ENCODE peak calls at places on chromosome 14, in ten cellular contexts. One of them, this sample, is unnamed.

GRCh38 chr14:105313381-105314286 is 914 bp upstream of the PACS2 start:
- DNase-seq in RWPE1: no peak
- DNase-seq in left ventricle myocardium inferior: no peak
- DNase-seq in GM12865: peak
- DNase-seq in A673: no peak
- DNase-seq in progenitor cell of endocrine pancreas: peak
- DNase-seq in GM13977: no peak
- DNase-seq in AG09319: no peak
- DNase-seq in Calu3: peak
- DNase-seq in HL-60: peak
- DNase-seq in this sample: no peak

GRCh38 chr14:100330396-100330931 is 7.3 kb downstream of the SLC25A47 start:
- DNase-seq in RWPE1: no peak
- DNase-seq in left ventricle myocardium inferior: no peak
- DNase-seq in GM12865: no peak
- DNase-seq in A673: no peak
- DNase-seq in progenitor cell of endocrine pancreas: no peak
- DNase-seq in GM13977: no peak
- DNase-seq in AG09319: no peak
- DNase-seq in Calu3: no peak
- DNase-seq in HL-60: no peak
- DNase-seq in this sample: no peak

GRCh38 chr14:61341275-61342210 is 20.2 kb downstream of the PRKCH start:
- DNase-seq in RWPE1: no peak
- DNase-seq in left ventricle myocardium inferior: no peak
- DNase-seq in GM12865: peak
- DNase-seq in A673: no peak
- DNase-seq in progenitor cell of endocrine pancreas: no peak
- DNase-seq in GM13977: no peak
- DNase-seq in AG09319: no peak
- DNase-seq in Calu3: no peak
- DNase-seq in HL-60: no peak
- DNase-seq in this sample: no peak

GRCh38 chr14:57189070-57189469 is 79.6 kb downstream of the EXOC5 start:
- DNase-seq in RWPE1: peak
- DNase-seq in left ventricle myocardium inferior: no peak
- DNase-seq in GM12865: no peak
- DNase-seq in A673: peak
- DNase-seq in progenitor cell of endocrine pancreas: no peak
- DNase-seq in GM13977: no peak
- DNase-seq in AG09319: no peak
- DNase-seq in Calu3: no peak
- DNase-seq in HL-60: no peak
- DNase-seq in this sample: no peak

GRCh38 chr14:52399104-52399503 is 85.0 kb downstream of the PTGER2 start:
- DNase-seq in RWPE1: no peak
- DNase-seq in left ventricle myocardium inferior: no peak
- DNase-seq in GM12865: no peak
- DNase-seq in A673: no peak
- DNase-seq in progenitor cell of endocrine pancreas: no peak
- DNase-seq in GM13977: no peak
- DNase-seq in AG09319: no peak
- DNase-seq in Calu3: no peak
- DNase-seq in HL-60: no peak
- DNase-seq in this sample: no peak

GRCh38 chr14:87286191-87286590 is 706.8 kb downstream of the GALC start:
- DNase-seq in RWPE1: peak
- DNase-seq in left ventricle myocardium inferior: no peak
- DNase-seq in GM12865: no peak
- DNase-seq in A673: no peak
- DNase-seq in progenitor cell of endocrine pancreas: no peak
- DNase-seq in GM13977: no peak
- DNase-seq in AG09319: no peak
- DNase-seq in Calu3: no peak
- DNase-seq in HL-60: no peak
- DNase-seq in this sample: no peak

GRCh38 chr14:39266589-39266870 is 32.8 kb downstream of the MIA2 start:
- DNase-seq in RWPE1: peak
- DNase-seq in left ventricle myocardium inferior: no peak
- DNase-seq in GM12865: peak
- DNase-seq in A673: no peak
- DNase-seq in progenitor cell of endocrine pancreas: peak
- DNase-seq in GM13977: peak
- DNase-seq in AG09319: no peak
- DNase-seq in Calu3: peak
- DNase-seq in HL-60: no peak
- DNase-seq in this sample: peak

GRCh38 chr14:33567736-33568124 is 383.1 kb downstream of the EGLN3 start:
- DNase-seq in RWPE1: no peak
- DNase-seq in left ventricle myocardium inferior: no peak
- DNase-seq in GM12865: no peak
- DNase-seq in A673: no peak
- DNase-seq in progenitor cell of endocrine pancreas: no peak
- DNase-seq in GM13977: no peak
- DNase-seq in AG09319: no peak
- DNase-seq in Calu3: no peak
- DNase-seq in HL-60: no peak
- DNase-seq in this sample: no peak

GRCh38 chr14:32134448-32135070 is 57.5 kb downstream of the ARHGAP5 start:
- DNase-seq in RWPE1: peak
- DNase-seq in left ventricle myocardium inferior: no peak
- DNase-seq in GM12865: no peak
- DNase-seq in A673: peak
- DNase-seq in progenitor cell of endocrine pancreas: no peak
- DNase-seq in GM13977: no peak
- DNase-seq in AG09319: no peak
- DNase-seq in Calu3: no peak
- DNase-seq in HL-60: no peak
- DNase-seq in this sample: no peak

GRCh38 chr14:102923201-102923919 is 897 bp downstream of the AMN start:
- DNase-seq in RWPE1: no peak
- DNase-seq in left ventricle myocardium inferior: no peak
- DNase-seq in GM12865: no peak
- DNase-seq in A673: no peak
- DNase-seq in progenitor cell of endocrine pancreas: no peak
- DNase-seq in GM13977: peak
- DNase-seq in AG09319: no peak
- DNase-seq in Calu3: no peak
- DNase-seq in HL-60: no peak
- DNase-seq in this sample: no peak

GRCh38 chr14:104247336-104248202 is 109.2 kb downstream of the KIF26A start:
- DNase-seq in RWPE1: no peak
- DNase-seq in left ventricle myocardium inferior: no peak
- DNase-seq in GM12865: no peak
- DNase-seq in A673: no peak
- DNase-seq in progenitor cell of endocrine pancreas: peak
- DNase-seq in GM13977: no peak
- DNase-seq in AG09319: no peak
- DNase-seq in Calu3: no peak
- DNase-seq in HL-60: no peak
- DNase-seq in this sample: peak

GRCh38 chr14:30645600-30645999 is 23.5 kb downstream of the SCFD1 start:
- DNase-seq in RWPE1: no peak
- DNase-seq in left ventricle myocardium inferior: no peak
- DNase-seq in GM12865: no peak
- DNase-seq in A673: no peak
- DNase-seq in progenitor cell of endocrine pancreas: no peak
- DNase-seq in GM13977: no peak
- DNase-seq in AG09319: no peak
- DNase-seq in Calu3: no peak
- DNase-seq in HL-60: no peak
- DNase-seq in this sample: no peak

GRCh38 chr14:85247071-85247470 is 282.9 kb upstream of the FLRT2 start:
- DNase-seq in RWPE1: no peak
- DNase-seq in left ventricle myocardium inferior: no peak
- DNase-seq in GM12865: no peak
- DNase-seq in A673: no peak
- DNase-seq in progenitor cell of endocrine pancreas: no peak
- DNase-seq in GM13977: no peak
- DNase-seq in AG09319: no peak
- DNase-seq in Calu3: no peak
- DNase-seq in HL-60: no peak
- DNase-seq in this sample: no peak

GRCh38 chr14:74771409-74771808 is 8.3 kb downstream of the YLPM1 start:
- DNase-seq in RWPE1: no peak
- DNase-seq in left ventricle myocardium inferior: no peak
- DNase-seq in GM12865: no peak
- DNase-seq in A673: no peak
- DNase-seq in progenitor cell of endocrine pancreas: no peak
- DNase-seq in GM13977: no peak
- DNase-seq in AG09319: no peak
- DNase-seq in Calu3: no peak
- DNase-seq in HL-60: no peak
- DNase-seq in this sample: no peak

GRCh38 chr14:49189381-49189780 is 396.8 kb downstream of the RPS29 start:
- DNase-seq in RWPE1: no peak
- DNase-seq in left ventricle myocardium inferior: no peak
- DNase-seq in GM12865: no peak
- DNase-seq in A673: no peak
- DNase-seq in progenitor cell of endocrine pancreas: no peak
- DNase-seq in GM13977: no peak
- DNase-seq in AG09319: no peak
- DNase-seq in Calu3: no peak
- DNase-seq in HL-60: no peak
- DNase-seq in this sample: no peak

GRCh38 chr14:85546390-85546789 is 16.4 kb downstream of the FLRT2 start:
- DNase-seq in RWPE1: no peak
- DNase-seq in left ventricle myocardium inferior: no peak
- DNase-seq in GM12865: no peak
- DNase-seq in A673: no peak
- DNase-seq in progenitor cell of endocrine pancreas: no peak
- DNase-seq in GM13977: no peak
- DNase-seq in AG09319: no peak
- DNase-seq in Calu3: no peak
- DNase-seq in HL-60: no peak
- DNase-seq in this sample: no peak

GRCh38 chr14:85459361-85459760 is 70.6 kb upstream of the FLRT2 start:
- DNase-seq in RWPE1: no peak
- DNase-seq in left ventricle myocardium inferior: no peak
- DNase-seq in GM12865: no peak
- DNase-seq in A673: no peak
- DNase-seq in progenitor cell of endocrine pancreas: no peak
- DNase-seq in GM13977: no peak
- DNase-seq in AG09319: no peak
- DNase-seq in Calu3: no peak
- DNase-seq in HL-60: no peak
- DNase-seq in this sample: no peak

GRCh38 chr14:90805662-90806548 is 10.3 kb downstream of the TTC7B start:
- DNase-seq in RWPE1: no peak
- DNase-seq in left ventricle myocardium inferior: peak
- DNase-seq in GM12865: no peak
- DNase-seq in A673: no peak
- DNase-seq in progenitor cell of endocrine pancreas: no peak
- DNase-seq in GM13977: no peak
- DNase-seq in AG09319: no peak
- DNase-seq in Calu3: no peak
- DNase-seq in HL-60: no peak
- DNase-seq in this sample: no peak

GRCh38 chr14:24348186-24348585 is 8.4 kb upstream of the RIPK3 start:
- DNase-seq in RWPE1: no peak
- DNase-seq in left ventricle myocardium inferior: no peak
- DNase-seq in GM12865: no peak
- DNase-seq in A673: no peak
- DNase-seq in progenitor cell of endocrine pancreas: no peak
- DNase-seq in GM13977: no peak
- DNase-seq in AG09319: no peak
- DNase-seq in Calu3: no peak
- DNase-seq in HL-60: no peak
- DNase-seq in this sample: no peak

DNA sequence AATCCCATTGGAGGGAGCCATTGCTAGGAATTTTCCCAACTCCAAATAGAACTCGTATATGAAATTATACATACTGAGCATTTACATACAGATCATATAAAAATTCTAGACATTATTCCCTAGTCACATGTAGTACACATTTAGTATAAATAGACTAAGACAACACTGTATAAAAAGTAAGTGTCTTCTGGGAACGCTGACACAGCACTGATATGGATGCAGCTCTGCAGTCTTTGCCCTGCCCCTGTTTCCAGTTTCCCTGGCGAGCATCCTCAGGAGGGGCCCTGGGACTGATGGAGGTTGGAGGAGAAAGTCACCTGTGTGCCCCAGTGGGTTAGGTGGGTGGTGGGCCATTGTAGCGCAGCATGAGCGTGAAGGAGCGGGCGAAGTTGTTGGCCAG is 97.8 kb upstream of the CLMN start:
- DNase-seq in RWPE1: no peak
- DNase-seq in left ventricle myocardium inferior: no peak
- DNase-seq in GM12865: no peak
- DNase-seq in A673: no peak
- DNase-seq in progenitor cell of endocrine pancreas: no peak
- DNase-seq in GM13977: no peak
- DNase-seq in AG09319: no peak
- DNase-seq in Calu3: no peak
- DNase-seq in HL-60: no peak
- DNase-seq in this sample: no peak
- TF ChIP-seq CTCF in RWPE1: no peak
- TF ChIP-seq CTCF in left ventricle myocardium inferior: no peak
- TF ChIP-seq CTCF in GM12865: no peak
- TF ChIP-seq CTCF in A673: peak
- TF ChIP-seq CTCF in progenitor cell of endocrine pancreas: peak
- TF ChIP-seq CTCF in GM13977: no peak
- TF ChIP-seq CTCF in AG09319: no peak
- TF ChIP-seq CTCF in Calu3: no peak
- TF ChIP-seq CTCF in HL-60: no peak
- TF ChIP-seq CTCF in this sample: no peak

GRCh38 chr14:62670526-62670925 is 374.7 kb downstream of the KCNH5 start:
- DNase-seq in RWPE1: no peak
- DNase-seq in left ventricle myocardium inferior: no peak
- DNase-seq in GM12865: no peak
- DNase-seq in A673: no peak
- DNase-seq in progenitor cell of endocrine pancreas: no peak
- DNase-seq in GM13977: no peak
- DNase-seq in AG09319: no peak
- DNase-seq in Calu3: no peak
- DNase-seq in HL-60: no peak
- DNase-seq in this sample: no peak
- TF ChIP-seq CTCF in RWPE1: no peak
- TF ChIP-seq CTCF in left ventricle myocardium inferior: no peak
- TF ChIP-seq CTCF in GM12865: no peak
- TF ChIP-seq CTCF in A673: no peak
- TF ChIP-seq CTCF in progenitor cell of endocrine pancreas: no peak
- TF ChIP-seq CTCF in GM13977: no peak
- TF ChIP-seq CTCF in AG09319: no peak
- TF ChIP-seq CTCF in Calu3: no peak
- TF ChIP-seq CTCF in HL-60: no peak
- TF ChIP-seq CTCF in this sample: no peak

GRCh38 chr14:93536945-93537344 is 106.2 kb downstream of the UNC79 start:
- DNase-seq in RWPE1: no peak
- DNase-seq in left ventricle myocardium inferior: no peak
- DNase-seq in GM12865: peak
- DNase-seq in A673: peak
- DNase-seq in progenitor cell of endocrine pancreas: no peak
- DNase-seq in GM13977: no peak
- DNase-seq in AG09319: no peak
- DNase-seq in Calu3: peak
- DNase-seq in HL-60: no peak
- DNase-seq in this sample: no peak
- TF ChIP-seq CTCF in RWPE1: no peak
- TF ChIP-seq CTCF in left ventricle myocardium inferior: no peak
- TF ChIP-seq CTCF in GM12865: peak
- TF ChIP-seq CTCF in A673: peak
- TF ChIP-seq CTCF in progenitor cell of endocrine pancreas: peak
- TF ChIP-seq CTCF in GM13977: peak
- TF ChIP-seq CTCF in AG09319: no peak
- TF ChIP-seq CTCF in Calu3: no peak
- TF ChIP-seq CTCF in HL-60: no peak
- TF ChIP-seq CTCF in this sample: no peak

GRCh38 chr14:54715244-54715643 is 148.3 kb downstream of the SAMD4A start:
- DNase-seq in RWPE1: no peak
- DNase-seq in left ventricle myocardium inferior: no peak
- DNase-seq in GM12865: no peak
- DNase-seq in A673: peak
- DNase-seq in progenitor cell of endocrine pancreas: no peak
- DNase-seq in GM13977: no peak
- DNase-seq in AG09319: no peak
- DNase-seq in Calu3: no peak
- DNase-seq in HL-60: no peak
- DNase-seq in this sample: no peak
- TF ChIP-seq CTCF in RWPE1: no peak
- TF ChIP-seq CTCF in left ventricle myocardium inferior: peak
- TF ChIP-seq CTCF in GM12865: no peak
- TF ChIP-seq CTCF in A673: peak
- TF ChIP-seq CTCF in progenitor cell of endocrine pancreas: no peak
- TF ChIP-seq CTCF in GM13977: no peak
- TF ChIP-seq CTCF in AG09319: peak
- TF ChIP-seq CTCF in Calu3: no peak
- TF ChIP-seq CTCF in HL-60: no peak
- TF ChIP-seq CTCF in this sample: no peak